ENCODE peak calls at places on chromosomes 13 and 19, in seven cellular contexts. One of them, this sample, is unnamed.

GRCh38 chr19:45356760-45357444 is 13.5 kb downstream of the ERCC2 start:
- DNase-seq in mesenchymal stem cell: no peak
- DNase-seq in IMR-90: no peak
- DNase-seq in mesendoderm: no peak
- DNase-seq in H9: no peak
- DNase-seq in trophoblast cell: no peak
- DNase-seq in H1: no peak
- DNase-seq in this sample: no peak

GRCh38 chr19:57664269-57665127 is 4.2 kb upstream of the ZSCAN4 start:
- DNase-seq in H1: peak; percentile 83
- DNase-seq in mesendoderm: peak; percentile 59
- DNase-seq in IMR-90: peak; percentile 31
- DNase-seq in H9: peak; percentile 67
- DNase-seq in trophoblast cell: peak; percentile 71
- DNase-seq in mesenchymal stem cell: peak; percentile 66
- DNase-seq in this sample: peak; percentile 53

GRCh38 chr19:1651548-1652394 is 644 bp downstream of the TCF3 start:
- DNase-seq in H9: no peak
- DNase-seq in mesendoderm: peak; percentile 47
- DNase-seq in H1: no peak
- DNase-seq in mesenchymal stem cell: peak; percentile 41
- DNase-seq in trophoblast cell: peak; percentile 50
- DNase-seq in IMR-90: peak; percentile 23
- DNase-seq in this sample: peak; percentile 42

GRCh38 chr19:56015756-56016155 is 29.2 kb downstream of the NLRP5 start:
- DNase-seq in trophoblast cell: peak; percentile 39
- DNase-seq in H1: no peak
- DNase-seq in mesendoderm: no peak
- DNase-seq in H9: no peak
- DNase-seq in IMR-90: no peak
- DNase-seq in mesenchymal stem cell: no peak
- DNase-seq in this sample: no peak

GRCh38 chr13:64934569-64935362 is 2295.4 kb downstream of the PCDH9 start:
- DNase-seq in H9: no peak
- DNase-seq in H1: no peak
- DNase-seq in mesendoderm: peak; percentile 40
- DNase-seq in IMR-90: no peak
- DNase-seq in mesenchymal stem cell: no peak
- DNase-seq in trophoblast cell: no peak
- DNase-seq in this sample: no peak

GRCh38 chr13:22235950-22236290 is 565.0 kb downstream of the FGF9 start:
- DNase-seq in H1: peak; percentile 59
- DNase-seq in IMR-90: no peak
- DNase-seq in mesenchymal stem cell: no peak
- DNase-seq in mesendoderm: peak; percentile 89
- DNase-seq in H9: peak; percentile 64
- DNase-seq in trophoblast cell: no peak
- DNase-seq in this sample: no peak

GRCh38 chr19:54192972-54193371 is 1.9 kb downstream of the TSEN34 start:
- DNase-seq in H9: no peak
- DNase-seq in trophoblast cell: no peak
- DNase-seq in IMR-90: no peak
- DNase-seq in H1: no peak
- DNase-seq in mesendoderm: no peak
- DNase-seq in mesenchymal stem cell: no peak
- DNase-seq in this sample: no peak

GRCh38 chr13:102317593-102317992 is 84.3 kb downstream of the FGF14 start:
- DNase-seq in H9: no peak
- DNase-seq in trophoblast cell: no peak
- DNase-seq in mesendoderm: peak; percentile 10
- DNase-seq in mesenchymal stem cell: peak; percentile 19
- DNase-seq in H1: no peak
- DNase-seq in IMR-90: peak; percentile 8
- DNase-seq in this sample: no peak

GRCh38 chr19:17579523-17580244 is 24.2 kb downstream of the COLGALT1 start:
- DNase-seq in H9: peak; percentile 98
- DNase-seq in mesenchymal stem cell: peak; percentile 48
- DNase-seq in trophoblast cell: peak; percentile 66
- DNase-seq in H1: peak; percentile 95
- DNase-seq in mesendoderm: peak; percentile 90
- DNase-seq in IMR-90: peak; percentile 26
- DNase-seq in this sample: peak; percentile 45

GRCh38 chr13:43830481-43830873 is 43.7 kb upstream of the ENOX1 start:
- DNase-seq in H9: no peak
- DNase-seq in mesenchymal stem cell: peak; percentile 62
- DNase-seq in IMR-90: peak; percentile 79
- DNase-seq in mesendoderm: no peak
- DNase-seq in trophoblast cell: peak; percentile 70
- DNase-seq in H1: no peak
- DNase-seq in this sample: no peak

GRCh38 chr19:39381910-39382611 is 8.8 kb downstream of the PAF1 start:
- DNase-seq in IMR-90: no peak
- DNase-seq in H9: no peak
- DNase-seq in trophoblast cell: peak; percentile 41
- DNase-seq in mesendoderm: no peak
- DNase-seq in H1: no peak
- DNase-seq in mesenchymal stem cell: no peak
- DNase-seq in this sample: no peak

GRCh38 chr13:50094615-50095293 is 79.5 kb downstream of the KCNRG start:
- DNase-seq in mesendoderm: no peak
- DNase-seq in H1: no peak
- DNase-seq in H9: no peak
- DNase-seq in mesenchymal stem cell: no peak
- DNase-seq in IMR-90: peak; percentile 29
- DNase-seq in trophoblast cell: peak; percentile 52
- DNase-seq in this sample: no peak

GRCh38 chr19:10809693-10810285 is 26.2 kb downstream of the TMED1 start:
- DNase-seq in IMR-90: no peak
- DNase-seq in H9: no peak
- DNase-seq in trophoblast cell: no peak
- DNase-seq in mesendoderm: no peak
- DNase-seq in mesenchymal stem cell: no peak
- DNase-seq in H1: no peak
- DNase-seq in this sample: no peak

GRCh38 chr19:16650821-16651220 is 9.1 kb downstream of the SMIM7 start:
- DNase-seq in H9: no peak
- DNase-seq in mesendoderm: no peak
- DNase-seq in trophoblast cell: no peak
- DNase-seq in H1: no peak
- DNase-seq in mesenchymal stem cell: no peak
- DNase-seq in IMR-90: no peak
- DNase-seq in this sample: no peak

GRCh38 chr19:7624810-7625209 is 4.5 kb downstream of the XAB2 start:
- DNase-seq in trophoblast cell: no peak
- DNase-seq in mesendoderm: no peak
- DNase-seq in H1: no peak
- DNase-seq in mesenchymal stem cell: no peak
- DNase-seq in IMR-90: no peak
- DNase-seq in H9: no peak
- DNase-seq in this sample: no peak

GRCh38 chr13:48939728-48940127 is 36.0 kb upstream of the FNDC3A start:
- DNase-seq in mesendoderm: no peak
- DNase-seq in H1: no peak
- DNase-seq in trophoblast cell: no peak
- DNase-seq in mesenchymal stem cell: no peak
- DNase-seq in IMR-90: no peak
- DNase-seq in H9: no peak
- DNase-seq in this sample: no peak

GRCh38 chr13:83825676-83826075 is 56.6 kb downstream of the SLITRK1 start:
- DNase-seq in mesendoderm: no peak
- DNase-seq in H1: no peak
- DNase-seq in trophoblast cell: no peak
- DNase-seq in IMR-90: no peak
- DNase-seq in H9: no peak
- DNase-seq in mesenchymal stem cell: no peak
- DNase-seq in this sample: no peak

GRCh38 chr19:43318796-43319314 is 34.6 kb upstream of the CD177 start:
- DNase-seq in IMR-90: no peak
- DNase-seq in H9: no peak
- DNase-seq in H1: no peak
- DNase-seq in mesenchymal stem cell: no peak
- DNase-seq in trophoblast cell: no peak
- DNase-seq in mesendoderm: peak; percentile 19
- DNase-seq in this sample: no peak

GRCh38 chr13:74444877-74445479 is 310.8 kb upstream of the KLF12 start:
- DNase-seq in mesendoderm: no peak
- DNase-seq in trophoblast cell: no peak
- DNase-seq in mesenchymal stem cell: no peak
- DNase-seq in H1: no peak
- DNase-seq in IMR-90: peak; percentile 14
- DNase-seq in H9: no peak
- DNase-seq in this sample: no peak

GRCh38 chr13:74529968-74530367 is 395.8 kb upstream of the KLF12 start:
- DNase-seq in IMR-90: no peak
- DNase-seq in H9: no peak
- DNase-seq in H1: no peak
- DNase-seq in mesenchymal stem cell: no peak
- DNase-seq in mesendoderm: no peak
- DNase-seq in trophoblast cell: no peak
- DNase-seq in this sample: no peak

GRCh38 chr13:113970810-113971470 is 2.9 kb downstream of the C13orf46 start:
- DNase-seq in mesenchymal stem cell: no peak
- DNase-seq in H9: no peak
- DNase-seq in trophoblast cell: no peak
- DNase-seq in IMR-90: peak; percentile 23
- DNase-seq in mesendoderm: peak; percentile 65
- DNase-seq in H1: no peak
- DNase-seq in this sample: no peak
- H2BK5ac ChIP-seq in mesenchymal stem cell: no peak overlapping the region
- H2BK5ac ChIP-seq in H9: no peak overlapping the region
- H2BK5ac ChIP-seq in trophoblast cell: no peak overlapping the region
- H2BK5ac ChIP-seq in IMR-90: no peak overlapping the region
- H2BK5ac ChIP-seq in mesendoderm: no peak overlapping the region
- H2BK5ac ChIP-seq in H1: no peak overlapping the region
- H2BK5ac ChIP-seq in this sample: peak overlapping the region; percentile 46

DNA sequence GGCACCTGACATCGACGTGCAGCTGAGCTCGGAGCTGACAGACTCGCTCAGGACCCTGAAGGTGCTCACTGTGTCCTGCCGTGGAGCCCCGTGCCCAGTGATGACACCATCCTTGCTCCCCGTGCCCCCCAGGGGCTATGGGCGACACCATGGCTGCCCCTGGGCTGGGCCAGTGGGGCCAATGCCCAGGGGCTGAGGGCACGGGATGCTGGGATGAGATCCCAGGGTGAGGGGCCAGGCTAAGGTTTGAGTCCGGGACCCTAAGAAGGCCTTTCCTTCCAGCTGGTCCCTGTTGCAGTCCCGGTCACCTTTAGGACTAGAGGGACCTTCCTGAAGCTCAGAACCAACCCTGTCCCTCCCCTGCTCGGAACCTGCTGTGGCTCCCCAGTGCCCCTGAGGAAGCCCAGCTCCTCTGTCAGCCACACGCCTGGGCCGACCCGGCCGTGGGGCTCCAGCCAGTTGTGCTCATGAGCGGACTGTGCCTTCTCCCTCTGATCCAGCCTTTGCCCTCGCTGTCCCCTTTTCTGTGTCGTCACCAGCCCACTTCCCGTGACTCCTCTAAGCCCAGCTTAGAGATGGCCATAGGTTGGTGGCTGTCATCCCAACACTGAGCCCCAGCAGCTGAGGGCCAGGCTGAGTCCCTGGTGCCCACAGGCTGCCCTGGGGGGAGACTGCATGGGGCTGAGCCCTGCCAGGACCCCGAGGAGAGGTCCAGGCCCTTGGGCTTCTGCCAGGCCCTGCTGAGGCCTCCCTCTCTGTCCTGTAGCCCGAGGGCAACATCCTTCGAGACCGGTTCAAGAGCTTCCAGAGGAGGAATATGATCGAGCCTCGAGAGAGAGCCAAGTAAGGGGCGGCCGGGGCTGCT is 10.6 kb downstream of the NOP53 start:
- DNase-seq in mesendoderm: no peak
- DNase-seq in H9: no peak
- DNase-seq in H1: no peak
- DNase-seq in trophoblast cell: no peak
- DNase-seq in mesenchymal stem cell: no peak
- DNase-seq in IMR-90: no peak
- DNase-seq in this sample: no peak
- H3K18ac ChIP-seq in mesendoderm: no peak overlapping the region
- H3K18ac ChIP-seq in H9: no peak overlapping the region
- H3K18ac ChIP-seq in H1: no peak overlapping the region
- H3K18ac ChIP-seq in trophoblast cell: no peak overlapping the region
- H3K18ac ChIP-seq in mesenchymal stem cell: no peak overlapping the region
- H3K18ac ChIP-seq in IMR-90: no peak overlapping the region
- H3K18ac ChIP-seq in this sample: no peak overlapping the region

GRCh38 chr19:41355035-41355434 is 1.3 kb upstream of the TGFB1 start:
- DNase-seq in IMR-90: no peak
- DNase-seq in mesendoderm: no peak
- DNase-seq in mesenchymal stem cell: no peak
- DNase-seq in H1: no peak
- DNase-seq in H9: no peak
- DNase-seq in trophoblast cell: no peak
- DNase-seq in this sample: no peak

GRCh38 chr19:41357746-41358145 is 4.0 kb upstream of the TGFB1 start:
- DNase-seq in mesenchymal stem cell: no peak
- DNase-seq in mesendoderm: no peak
- DNase-seq in trophoblast cell: no peak
- DNase-seq in H9: no peak
- DNase-seq in IMR-90: no peak
- DNase-seq in H1: no peak
- DNase-seq in this sample: no peak

GRCh38 chr19:41354343-41354974 is 737 bp upstream of the TGFB1 start:
- DNase-seq in mesenchymal stem cell: no peak
- DNase-seq in trophoblast cell: no peak
- DNase-seq in mesendoderm: no peak
- DNase-seq in H1: no peak
- DNase-seq in IMR-90: no peak
- DNase-seq in H9: no peak
- DNase-seq in this sample: no peak

GRCh38 chr19:41356984-41357739 is 3.4 kb upstream of the TGFB1 start:
- DNase-seq in mesendoderm: no peak
- DNase-seq in trophoblast cell: no peak
- DNase-seq in H9: no peak
- DNase-seq in mesenchymal stem cell: no peak
- DNase-seq in H1: no peak
- DNase-seq in IMR-90: no peak
- DNase-seq in this sample: no peak

DNA sequence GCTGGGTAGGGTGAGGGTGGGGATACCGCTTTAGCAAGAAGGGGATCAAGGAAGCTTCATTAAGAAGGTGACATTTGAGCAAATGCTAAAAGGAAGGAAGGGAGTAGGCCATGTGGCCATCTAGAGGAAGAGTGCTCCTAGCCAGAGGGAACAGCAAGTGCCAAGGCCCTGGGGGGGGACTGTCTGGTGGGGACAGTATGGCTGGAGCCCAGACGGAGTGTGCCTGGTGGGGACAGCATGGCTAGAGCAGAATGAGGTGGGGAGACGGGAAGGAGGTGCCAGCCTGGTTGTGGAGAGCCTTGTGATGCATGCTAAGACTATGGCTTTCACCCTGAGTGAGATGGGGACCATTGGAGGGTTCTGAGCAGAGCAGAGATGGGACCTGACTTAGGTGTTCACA is 2.1 kb upstream of the TGFB1 start:
- DNase-seq in trophoblast cell: no peak
- DNase-seq in H1: no peak
- DNase-seq in IMR-90: no peak
- DNase-seq in H9: no peak
- DNase-seq in mesenchymal stem cell: no peak
- DNase-seq in mesendoderm: no peak
- DNase-seq in this sample: no peak
- H2BK5ac ChIP-seq in trophoblast cell: no peak overlapping the region
- H2BK5ac ChIP-seq in H1: no peak overlapping the region
- H2BK5ac ChIP-seq in IMR-90: no peak overlapping the region
- H2BK5ac ChIP-seq in H9: no peak overlapping the region
- H2BK5ac ChIP-seq in mesenchymal stem cell: no peak overlapping the region
- H2BK5ac ChIP-seq in mesendoderm: no peak overlapping the region
- H2BK5ac ChIP-seq in this sample: no peak overlapping the region

GRCh38 chr13:32423592-32423991 is 4.3 kb downstream of the N4BP2L1 start:
- DNase-seq in trophoblast cell: no peak
- DNase-seq in IMR-90: no peak
- DNase-seq in mesenchymal stem cell: no peak
- DNase-seq in mesendoderm: no peak
- DNase-seq in H9: no peak
- DNase-seq in H1: no peak
- DNase-seq in this sample: no peak
- H3K18ac ChIP-seq in trophoblast cell: no peak overlapping the region
- H3K18ac ChIP-seq in IMR-90: no peak overlapping the region
- H3K18ac ChIP-seq in mesenchymal stem cell: no peak overlapping the region
- H3K18ac ChIP-seq in mesendoderm: no peak overlapping the region
- H3K18ac ChIP-seq in H9: no peak overlapping the region
- H3K18ac ChIP-seq in H1: no peak overlapping the region
- H3K18ac ChIP-seq in this sample: no peak overlapping the region